ENCODE peak calls at places on chromosomes 13 and 19, in seven cellular contexts. Z, X, W, F, Y, G and S are unnamed samples.

GRCh38 chr13:113650731-113651148 is 7.3 kb downstream of the ATP4B start:
- DNase-seq in Z (no peak), W (peak), Y (no peak), G (no peak), F (peak), X (no peak), S (no peak)

GRCh38 chr13:32585625-32586021 is 629 bp upstream of the PDS5B start:
- DNase-seq in W (no peak), F (no peak), G (no peak), Y (no peak), X (no peak), Z (peak), S (no peak)

GRCh38 chr19:14345364-14345763 is 35.9 kb upstream of the ADGRE5 start:
- DNase-seq in F (no peak), X (no peak), G (no peak), Z (no peak), W (no peak), Y (no peak), S (no peak)

GRCh38 chr13:113009743-113010509 is 40.9 kb downstream of the MCF2L start:
- DNase-seq in Y (no peak), G (no peak), W (no peak), F (no peak), Z (no peak), X (no peak), S (no peak)

GRCh38 chr13:35646061-35646774 is 169.7 kb upstream of the MAB21L1 start:
- DNase-seq in X (no peak), W (no peak), Y (no peak), G (no peak), Z (no peak), F (no peak), S (no peak)

GRCh38 chr13:113794086-113794485 is 35.1 kb downstream of the TMEM255B start:
- DNase-seq in W (no peak), F (peak), Y (no peak), G (no peak), Z (no peak), X (peak), S (no peak)

GRCh38 chr19:8615813-8616596 is 5.5 kb upstream of the ADAMTS10 start:
- DNase-seq in Y (peak), Z (peak), W (peak), X (no peak), F (peak), G (peak), S (no peak)

GRCh38 chr13:33746867-33747266 is 71.1 kb upstream of the RFC3 start:
- DNase-seq in G (no peak), Z (no peak), X (no peak), W (no peak), Y (no peak), F (no peak), S (no peak)

GRCh38 chr19:40365613-40366401 is 17.3 kb downstream of the PLD3 start:
- DNase-seq in X (no peak), Y (peak), F (peak), G (peak), Z (peak), W (peak), S (peak)

GRCh38 chr19:45467456-45468158 is at the start of gene FOSB:
- DNase-seq in Z (peak), F (peak), W (peak), Y (peak), G (peak), X (peak), S (peak)

GRCh38 chr19:39411006-39411831 is 1.2 kb upstream of the PLEKHG2 start:
- DNase-seq in F (peak), W (peak), Z (peak), X (no peak), G (peak), Y (peak), S (no peak)

GRCh38 chr19:566403-566802 is 6.0 kb upstream of the BSG start:
- DNase-seq in X (no peak), G (no peak), Y (peak), W (no peak), Z (no peak), F (no peak), S (no peak)

GRCh38 chr13:60019119-60019993 is 144.4 kb downstream of the DIAPH3 start:
- DNase-seq in X (no peak), W (no peak), Z (peak), F (peak), Y (no peak), G (no peak), S (no peak)

GRCh38 chr19:53958168-53958571 is 4.6 kb upstream of the CACNG8 start:
- DNase-seq in X (no peak), F (peak), G (no peak), Z (no peak), Y (no peak), W (no peak), S (peak)

GRCh38 chr13:33536639-33537425 is 251.3 kb upstream of the STARD13 start:
- DNase-seq in Z (peak), Y (no peak), X (no peak), F (peak), G (no peak), W (no peak), S (no peak)

GRCh38 chr13:69324109-69324886 is 783.3 kb upstream of the ATXN8OS start:
- DNase-seq in W (no peak), G (no peak), F (no peak), X (no peak), Z (peak), Y (no peak), S (no peak)

GRCh38 chr13:99385940-99386339 is 78.7 kb upstream of the GPR183 start:
- DNase-seq in Z (no peak), G (no peak), F (no peak), W (no peak), X (no peak), Y (no peak), S (no peak)

GRCh38 chr19:39308531-39309304 is 11.9 kb downstream of the LRFN1 start:
- DNase-seq in W (no peak), X (no peak), F (peak), G (no peak), Y (no peak), Z (no peak), S (no peak)

GRCh38 chr13:33032037-33032625 is 15.9 kb downstream of the KL start:
- DNase-seq in Y (no peak), G (no peak), Z (no peak), F (no peak), X (no peak), W (no peak), S (no peak)

GRCh38 chr19:15642807-15643206 is 2.1 kb downstream of the CYP4F3 start:
- DNase-seq in G (no peak), Y (no peak), W (no peak), X (no peak), Z (no peak), F (no peak), S (no peak)
- H3K27ac ChIP-seq in G (no peak), Y (no peak), W (no peak), X (no peak), Z (no peak), F (no peak), S (no peak)

GRCh38 chr13:26019241-26019640 is 32.6 kb downstream of the SHISA2 start:
- DNase-seq in Z (no peak), Y (no peak), X (no peak), G (no peak), W (no peak), F (no peak), S (no peak)
- H3K27ac ChIP-seq in Z (no peak), Y (peak), X (peak), G (no peak), W (no peak), F (peak), S (no peak)

GRCh38 chr13:52164989-52165388 is 5.6 kb upstream of the NEK3 start:
- DNase-seq in G (no peak), Z (no peak), Y (no peak), X (no peak), F (no peak), W (no peak), S (no peak)
- H3K27ac ChIP-seq in G (no peak), Z (no peak), Y (no peak), X (no peak), F (no peak), W (no peak), S (peak)

DNA sequence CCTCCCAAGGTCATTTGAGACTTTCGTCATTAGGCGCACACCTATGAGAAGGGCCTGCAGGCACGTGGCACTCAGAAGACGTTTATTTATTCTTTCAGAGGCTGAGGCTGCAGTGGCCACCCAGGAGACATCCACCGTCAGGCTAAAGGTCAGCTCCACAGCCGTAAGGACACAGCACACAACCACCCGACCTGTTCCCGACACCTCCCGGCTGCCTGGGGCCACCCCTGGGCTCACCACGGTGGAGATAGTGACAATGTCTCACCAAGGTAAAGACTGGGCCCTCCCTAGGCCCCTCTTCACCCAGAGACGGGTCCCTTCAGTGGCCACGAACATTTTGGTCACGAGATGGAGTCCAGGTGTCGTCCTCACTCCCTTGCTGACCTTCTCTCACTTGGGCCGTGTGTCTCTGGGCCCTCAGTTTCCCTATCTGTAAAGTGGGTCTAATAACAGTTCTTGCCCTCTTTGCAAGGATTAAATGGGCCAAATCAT is 32.5 kb downstream of the SPC24 start:
- DNase-seq in G (no peak), Z (no peak), Y (no peak), W (no peak), X (no peak), F (peak), S (no peak)
- H3K27ac ChIP-seq in G (no peak), Z (no peak), Y (no peak), W (no peak), X (no peak), F (no peak), S (no peak)

GRCh38 chr13:40617801-40618356 is 48.6 kb downstream of the FOXO1 start:
- DNase-seq in F (no peak), W (no peak), X (no peak), Z (no peak), Y (no peak), G (no peak), S (no peak)
- H3K27ac ChIP-seq in F (no peak), W (no peak), X (no peak), Z (no peak), Y (no peak), G (no peak), S (no peak)

DNA sequence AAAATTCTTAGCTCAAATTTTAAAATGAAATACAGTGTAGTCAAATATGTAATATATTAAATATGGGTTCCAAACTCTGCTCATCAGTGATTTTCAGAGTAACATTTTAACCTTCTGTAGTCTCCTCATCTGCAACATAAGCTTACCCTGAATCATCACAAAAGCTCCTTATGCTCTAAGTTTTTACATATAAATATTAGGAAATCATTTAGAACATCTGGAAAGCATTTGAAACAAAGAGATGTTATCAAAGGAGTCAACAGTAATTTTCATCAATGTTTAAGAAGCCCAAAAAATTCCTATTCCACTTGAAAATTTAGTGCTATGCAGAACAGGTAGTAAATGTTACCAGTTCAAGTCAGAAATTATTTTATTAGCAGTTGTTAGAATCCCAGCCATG is 224.7 kb downstream of the DCT start:
- DNase-seq in Z (no peak), X (no peak), W (no peak), F (no peak), Y (no peak), G (no peak), S (no peak)
- H3K27ac ChIP-seq in Z (no peak), X (no peak), W (no peak), F (no peak), Y (no peak), G (no peak), S (no peak)

GRCh38 chr19:16670291-16670690 is 9.4 kb downstream of the TMEM38A start:
- DNase-seq in Z (no peak), X (no peak), Y (no peak), G (no peak), F (no peak), W (no peak), S (peak)

GRCh38 chr19:16676101-16676798 is 15.3 kb downstream of the TMEM38A start:
- DNase-seq in G (no peak), Y (no peak), W (no peak), Z (no peak), X (no peak), F (no peak), S (no peak)

GRCh38 chr19:16673226-16673625 is 12.3 kb downstream of the TMEM38A start:
- DNase-seq in W (no peak), X (no peak), Z (no peak), F (no peak), G (no peak), Y (no peak), S (no peak)

GRCh38 chr19:16668176-16668575 is 7.2 kb downstream of the TMEM38A start:
- DNase-seq in G (no peak), Z (no peak), F (no peak), X (no peak), W (no peak), Y (no peak), S (no peak)

GRCh38 chr19:16671652-16672274 is 10.8 kb downstream of the TMEM38A start:
- DNase-seq in G (no peak), F (peak), W (no peak), X (no peak), Y (no peak), Z (no peak), S (no peak)
- H3K27ac ChIP-seq in G (no peak), F (no peak), W (no peak), X (no peak), Y (no peak), Z (no peak), S (no peak)

GRCh38 chr13:77313923-77314322 is 13.0 kb downstream of the MYCBP2 start:
- DNase-seq in Y (no peak), W (no peak), F (no peak), X (no peak), G (no peak), Z (no peak), S (no peak)

GRCh38 chr13:77319536-77319935 is 7.4 kb downstream of the MYCBP2 start:
- DNase-seq in G (no peak), F (no peak), X (no peak), Z (peak), W (no peak), Y (no peak), S (no peak)

GRCh38 chr13:77318741-77319140 is 8.2 kb downstream of the MYCBP2 start:
- DNase-seq in F (no peak), Y (no peak), W (no peak), G (no peak), X (no peak), Z (no peak), S (no peak)

GRCh38 chr13:77312311-77312710 is 14.6 kb downstream of the MYCBP2 start:
- DNase-seq in Z (no peak), W (no peak), Y (no peak), X (no peak), G (no peak), F (no peak), S (no peak)

GRCh38 chr13:77316430-77316829 is 10.5 kb downstream of the MYCBP2 start:
- DNase-seq in F (no peak), Z (no peak), Y (no peak), X (no peak), W (no peak), G (no peak), S (no peak)
- H3K27ac ChIP-seq in F (no peak), Z (no peak), Y (no peak), X (no peak), W (peak), G (no peak), S (no peak)

DNA sequence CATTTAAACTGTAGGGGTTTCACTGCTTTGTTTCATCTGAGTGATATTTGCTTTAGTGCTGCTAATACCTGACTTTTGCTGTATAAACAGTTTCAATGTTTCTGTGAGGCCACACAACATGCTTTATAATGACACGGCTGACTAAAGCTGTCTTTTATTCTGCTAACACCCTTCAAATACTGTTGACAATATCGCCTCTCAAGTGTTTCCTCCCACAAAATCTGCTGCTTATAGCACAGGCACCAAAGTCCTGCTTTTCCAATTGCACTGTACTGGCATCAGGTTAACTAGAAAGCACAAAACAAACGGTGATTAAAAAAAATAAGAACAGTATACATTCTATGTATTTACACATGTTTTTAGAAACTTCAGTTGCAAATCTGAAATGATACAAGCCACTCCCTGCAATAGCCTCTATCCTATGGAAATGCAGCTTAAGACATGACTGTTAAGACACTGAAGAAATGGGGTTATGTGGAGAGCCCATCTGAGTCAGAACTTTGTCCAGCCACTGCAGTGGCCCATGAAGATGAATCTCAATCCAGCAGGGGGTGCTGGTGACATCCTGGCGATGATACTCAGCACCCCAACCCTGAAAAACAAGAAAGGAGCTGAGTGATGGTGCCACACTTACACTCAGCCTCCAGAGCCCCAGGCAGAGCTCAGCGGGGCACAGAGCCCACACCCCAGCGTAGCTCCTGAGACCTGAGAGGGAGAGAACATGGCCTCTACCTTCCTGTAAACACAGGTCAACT is 29.4 kb downstream of the RFXAP start:
- DNase-seq in G (no peak), W (no peak), Y (no peak), F (no peak), Z (no peak), X (no peak), S (no peak)
- H3K27ac ChIP-seq in G (no peak), W (no peak), Y (no peak), F (no peak), Z (no peak), X (no peak), S (no peak)

GRCh38 chr13:80337706-80338105 is 3.2 kb downstream of the SPRY2 start:
- DNase-seq in Z (peak), F (peak), W (no peak), X (no peak), G (no peak), Y (no peak), S (peak)
- H3K27ac ChIP-seq in Z (peak), F (peak), W (peak), X (peak), G (peak), Y (peak), S (peak)